ENCODE peak calls at places on chromosomes 13 and 19, in five cellular contexts. R is caudate nucleus, I is mesendoderm, O is Panc1, U is neuronal stem cell. C is an unnamed sample.

GRCh38 chr13:101092985-101093384 is 323.3 kb downstream of the NALCN start:
- DNase-seq in R (no peak), I (no peak), O (no peak), U (no peak), C (no peak)

GRCh38 chr13:50457430-50458393 is 385.8 kb downstream of the DLEU7 start:
- DNase-seq in I (no peak), U (no peak), R (no peak), O (no peak), C (no peak)

GRCh38 chr19:37572203-37572602 is 22.4 kb downstream of the ZNF571 start:
- DNase-seq in U (no peak), O (no peak), R (no peak), I (no peak), C (no peak)

GRCh38 chr19:44685877-44686276 is 13.1 kb upstream of the CEACAM16 start:
- DNase-seq in U (no peak), I (no peak), O (no peak), R (no peak), C (no peak)

GRCh38 chr19:51552996-51553725 is 17.9 kb upstream of the ZNF175 start:
- DNase-seq in U (peak), R (no peak), O (no peak), I (peak), C (peak)

GRCh38 chr19:35265126-35265995 is 3.4 kb upstream of the USF2 start:
- DNase-seq in I (no peak), O (no peak), R (no peak), U (no peak), C (no peak)

GRCh38 chr13:47188802-47189201 is 291.9 kb upstream of the HTR2A start:
- DNase-seq in I (peak), O (no peak), U (no peak), R (no peak), C (no peak)

GRCh38 chr19:53365899-53366493 is 491 bp downstream of the ZNF525 start:
- DNase-seq in O (no peak), R (peak), I (no peak), U (no peak), C (no peak)

GRCh38 chr19:50368649-50369570 is 3.5 kb upstream of the NAPSA start:
- DNase-seq in U (peak), R (peak), O (no peak), I (peak), C (peak)

GRCh38 chr13:19861762-19862161 is 1.7 kb downstream of the ZMYM5 start:
- DNase-seq in R (no peak), O (no peak), U (no peak), I (no peak), C (no peak)

GRCh38 chr13:42305503-42305902 is 33.6 kb downstream of the AKAP11 start:
- DNase-seq in O (no peak), R (no peak), I (no peak), U (no peak), C (peak)

DNA sequence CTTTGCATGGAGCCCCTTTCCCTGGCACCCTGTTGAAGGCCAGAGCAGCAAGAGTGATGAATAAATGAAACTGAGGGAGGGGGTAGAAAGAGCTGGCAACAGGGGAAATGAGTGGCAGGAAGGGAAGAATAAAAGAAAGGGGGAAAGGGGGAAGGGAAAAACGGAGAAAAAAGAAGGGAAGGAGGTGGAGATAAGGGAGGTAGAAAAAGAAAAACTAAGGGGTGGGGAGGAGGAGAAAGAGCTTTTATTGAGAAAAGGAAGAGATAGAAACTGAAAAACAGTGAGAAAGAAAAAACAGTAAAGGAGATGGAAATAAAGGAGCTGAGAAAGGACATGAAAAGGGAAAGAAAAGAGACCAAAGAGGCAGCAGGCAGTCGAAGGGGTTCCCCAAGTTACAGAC is 42.1 kb downstream of the DEDD2 start:
- DNase-seq in R (no peak), I (no peak), O (no peak), U (no peak), C (no peak)
- H3K27ac ChIP-seq in R (no peak), I (no peak), O (no peak), U (no peak), C (no peak)

GRCh38 chr13:31207630-31208549 is 8.1 kb downstream of the B3GLCT start:
- DNase-seq in O (no peak), I (no peak), R (no peak), U (no peak), C (no peak)
- H3K27ac ChIP-seq in O (no peak), I (no peak), R (peak), U (no peak), C (no peak)

GRCh38 chr13:40146063-40146462 is 490.6 kb downstream of the COG6 start:
- DNase-seq in U (no peak), R (no peak), O (no peak), I (peak), C (no peak)

GRCh38 chr13:40146586-40147240 is 491.3 kb downstream of the COG6 start:
- DNase-seq in O (no peak), U (no peak), I (no peak), R (no peak), C (no peak)

GRCh38 chr13:40148742-40149141 is 493.3 kb downstream of the COG6 start:
- DNase-seq in R (no peak), I (no peak), U (no peak), O (no peak), C (no peak)

GRCh38 chr13:40149611-40150283 is 494.3 kb downstream of the COG6 start:
- DNase-seq in O (no peak), I (no peak), U (no peak), R (no peak), C (peak)

DNA sequence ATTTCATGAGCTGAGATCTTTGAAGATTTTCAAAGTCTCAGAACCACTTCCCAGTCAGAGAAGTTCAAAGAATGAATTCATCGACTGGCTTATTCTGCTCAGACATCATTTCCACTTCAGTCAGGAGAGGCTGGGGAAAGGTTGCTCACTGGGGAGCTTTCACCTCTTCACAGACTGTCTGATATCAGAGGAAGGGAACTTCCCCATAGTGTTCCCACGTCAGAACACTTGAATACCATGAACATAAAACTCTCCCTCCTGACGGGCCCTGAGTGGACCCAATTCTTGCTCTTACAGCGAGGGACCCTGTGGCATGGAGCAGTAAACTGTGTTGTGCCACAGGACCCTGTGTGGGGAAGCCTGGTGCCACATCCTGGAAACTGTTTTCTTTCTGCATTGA is 492.6 kb downstream of the COG6 start:
- DNase-seq in O (no peak), I (no peak), U (no peak), R (no peak), C (no peak)
- H3K27ac ChIP-seq in O (no peak), I (no peak), U (no peak), R (no peak), C (no peak)

GRCh38 chr19:14494910-14495677 is 833 bp downstream of the GIPC1 start:
- DNase-seq in O (no peak), U (no peak), I (no peak), R (no peak), C (no peak)

GRCh38 chr19:14494451-14494850 is 1.5 kb downstream of the GIPC1 start:
- DNase-seq in U (no peak), R (no peak), O (no peak), I (no peak), C (no peak)

GRCh38 chr19:14496849-14497346 is 971 bp upstream of the GIPC1 start:
- DNase-seq in O (no peak), R (no peak), U (no peak), I (no peak), C (no peak)

GRCh38 chr19:14496029-14496848 is at the start of gene GIPC1:
- DNase-seq in R (peak), U (peak), I (peak), O (peak), C (peak)

GRCh38 chr19:14495678-14496028 is 274 bp downstream of the GIPC1 start:
- DNase-seq in R (no peak), U (no peak), I (no peak), O (no peak), C (no peak)
- H3K27ac ChIP-seq in R (peak), U (no peak), I (no peak), O (peak), C (peak)

GRCh38 chr13:51814825-51815650 is 11.1 kb upstream of the DHRS12 start:
- DNase-seq in R (no peak), U (peak), O (no peak), I (peak), C (no peak)
- H3K27ac ChIP-seq in R (no peak), U (no peak), O (no peak), I (no peak), C (no peak)

GRCh38 chr19:41186971-41187883 is 5.8 kb upstream of the CYP2S1 start:
- DNase-seq in U (no peak), R (no peak), I (peak), O (no peak), C (no peak)
- H3K27ac ChIP-seq in U (no peak), R (no peak), I (peak), O (no peak), C (no peak)

GRCh38 chr13:30301827-30302226 is 5.5 kb downstream of the KATNAL1 start:
- DNase-seq in U (no peak), R (no peak), I (no peak), O (no peak), C (no peak)

GRCh38 chr13:30306762-30307193 is 573 bp downstream of the KATNAL1 start:
- DNase-seq in I (peak), R (peak), U (peak), O (no peak), C (peak)

GRCh38 chr13:30305456-30305855 is 1.9 kb downstream of the KATNAL1 start:
- DNase-seq in R (no peak), O (no peak), U (no peak), I (no peak), C (no peak)

GRCh38 chr13:30299746-30300145 is 7.6 kb downstream of the KATNAL1 start:
- DNase-seq in R (no peak), U (no peak), I (no peak), O (no peak), C (no peak)

DNA sequence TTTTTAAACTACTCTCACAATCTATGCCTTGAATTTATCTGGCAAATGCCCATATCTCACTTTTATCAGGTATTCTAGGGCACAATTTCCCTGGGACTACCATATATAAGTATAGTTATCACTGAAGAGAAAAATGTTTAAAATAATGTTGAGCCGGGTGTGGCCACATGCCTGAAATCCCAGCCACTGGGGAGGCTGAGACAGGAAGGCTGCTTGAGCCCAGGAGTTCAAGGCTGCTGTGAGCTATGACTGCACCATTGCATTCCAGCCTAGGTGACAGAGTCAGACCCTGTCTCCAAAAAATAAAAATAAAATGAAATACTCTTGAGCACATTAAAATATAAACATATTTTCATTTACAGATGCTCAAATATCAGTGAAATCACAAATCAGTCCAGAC is 4.1 kb downstream of the KATNAL1 start:
- DNase-seq in I (no peak), U (no peak), O (no peak), R (no peak), C (no peak)
- H3K27ac ChIP-seq in I (no peak), U (no peak), O (peak), R (no peak), C (no peak)

GRCh38 chr19:41746593-41747227 is 8.6 kb upstream of the CEACAM6 start:
- DNase-seq in O (no peak), U (peak), R (no peak), I (peak), C (no peak)
- H3K27ac ChIP-seq in O (no peak), U (no peak), R (no peak), I (no peak), C (no peak)